ENCODE peak calls at places on chromosomes 5 and 9, in five cellular contexts. One of them, this sample, is unnamed.

GRCh38 chr5:9348296-9348996 is 197.4 kb downstream of the SEMA5A start:
- DNase-seq in IMR-90: peak
- DNase-seq in H9: no peak
- DNase-seq in mesenchymal stem cell: peak
- DNase-seq in neuronal stem cell: no peak
- DNase-seq in this sample: peak

GRCh38 chr9:114898741-114899140 is 31.6 kb downstream of the TNFSF8 start:
- DNase-seq in IMR-90: no peak
- DNase-seq in H9: no peak
- DNase-seq in mesenchymal stem cell: peak
- DNase-seq in neuronal stem cell: no peak
- DNase-seq in this sample: peak

GRCh38 chr5:107337281-107337680 is 333.5 kb downstream of the EFNA5 start:
- DNase-seq in IMR-90: no peak
- DNase-seq in H9: no peak
- DNase-seq in mesenchymal stem cell: peak
- DNase-seq in neuronal stem cell: no peak
- DNase-seq in this sample: no peak

GRCh38 chr9:78972303-78973002 is 599.3 kb upstream of the TLE4 start:
- DNase-seq in IMR-90: no peak
- DNase-seq in H9: no peak
- DNase-seq in mesenchymal stem cell: no peak
- DNase-seq in neuronal stem cell: no peak
- DNase-seq in this sample: peak

GRCh38 chr5:9653811-9654210 is 23.7 kb upstream of the TAS2R1 start:
- DNase-seq in IMR-90: peak
- DNase-seq in H9: no peak
- DNase-seq in mesenchymal stem cell: peak
- DNase-seq in neuronal stem cell: no peak
- DNase-seq in this sample: peak

GRCh38 chr5:61280766-61281427 is 51.2 kb upstream of the ZSWIM6 start:
- DNase-seq in IMR-90: no peak
- DNase-seq in H9: no peak
- DNase-seq in mesenchymal stem cell: no peak
- DNase-seq in neuronal stem cell: no peak
- DNase-seq in this sample: no peak

GRCh38 chr5:159316519-159317383 is 13.5 kb downstream of the IL12B start:
- DNase-seq in IMR-90: peak
- DNase-seq in H9: peak
- DNase-seq in mesenchymal stem cell: peak
- DNase-seq in neuronal stem cell: peak
- DNase-seq in this sample: peak

GRCh38 chr9:72271617-72272478 is 93.2 kb downstream of the ZFAND5 start:
- DNase-seq in IMR-90: peak
- DNase-seq in H9: peak
- DNase-seq in mesenchymal stem cell: peak
- DNase-seq in neuronal stem cell: peak
- DNase-seq in this sample: peak

GRCh38 chr5:929596-929995 is 36.9 kb downstream of the TRIP13 start:
- DNase-seq in IMR-90: no peak
- DNase-seq in H9: no peak
- DNase-seq in mesenchymal stem cell: no peak
- DNase-seq in neuronal stem cell: no peak
- DNase-seq in this sample: no peak

GRCh38 chr5:125140855-125141254 is 394.4 kb upstream of the ZNF608 start:
- DNase-seq in IMR-90: peak
- DNase-seq in H9: no peak
- DNase-seq in mesenchymal stem cell: peak
- DNase-seq in neuronal stem cell: no peak
- DNase-seq in this sample: no peak

GRCh38 chr5:38414348-38414747 is 142.1 kb downstream of the LIFR start:
- DNase-seq in IMR-90: peak
- DNase-seq in H9: no peak
- DNase-seq in mesenchymal stem cell: peak
- DNase-seq in neuronal stem cell: no peak
- DNase-seq in this sample: no peak

GRCh38 chr9:94159069-94159915 is 75.0 kb downstream of the PTPDC1 start:
- DNase-seq in IMR-90: no peak
- DNase-seq in H9: no peak
- DNase-seq in mesenchymal stem cell: peak
- DNase-seq in neuronal stem cell: no peak
- DNase-seq in this sample: no peak

GRCh38 chr5:45696206-45696836 is at the start of gene HCN1:
- DNase-seq in IMR-90: peak
- DNase-seq in H9: peak
- DNase-seq in mesenchymal stem cell: peak
- DNase-seq in neuronal stem cell: peak
- DNase-seq in this sample: peak

GRCh38 chr5:150694638-150695037 is 6.2 kb downstream of the RBM22 start:
- DNase-seq in IMR-90: peak
- DNase-seq in H9: no peak
- DNase-seq in mesenchymal stem cell: no peak
- DNase-seq in neuronal stem cell: no peak
- DNase-seq in this sample: no peak

GRCh38 chr5:75545131-75545530 is 33.4 kb downstream of the POLK start:
- DNase-seq in IMR-90: no peak
- DNase-seq in H9: no peak
- DNase-seq in mesenchymal stem cell: no peak
- DNase-seq in neuronal stem cell: no peak
- DNase-seq in this sample: no peak

GRCh38 chr5:14450055-14450524 is 131.5 kb upstream of the OTULINL start:
- DNase-seq in IMR-90: peak
- DNase-seq in H9: no peak
- DNase-seq in mesenchymal stem cell: peak
- DNase-seq in neuronal stem cell: no peak
- DNase-seq in this sample: no peak

GRCh38 chr5:14451866-14452265 is 129.7 kb upstream of the OTULINL start:
- DNase-seq in IMR-90: no peak
- DNase-seq in H9: no peak
- DNase-seq in mesenchymal stem cell: no peak
- DNase-seq in neuronal stem cell: no peak
- DNase-seq in this sample: no peak

GRCh38 chr5:14452685-14453084 is 128.9 kb upstream of the OTULINL start:
- DNase-seq in IMR-90: peak
- DNase-seq in H9: no peak
- DNase-seq in mesenchymal stem cell: no peak
- DNase-seq in neuronal stem cell: no peak
- DNase-seq in this sample: no peak

GRCh38 chr5:14457475-14457874 is 124.1 kb upstream of the OTULINL start:
- DNase-seq in IMR-90: no peak
- DNase-seq in H9: no peak
- DNase-seq in mesenchymal stem cell: peak
- DNase-seq in neuronal stem cell: no peak
- DNase-seq in this sample: no peak

DNA sequence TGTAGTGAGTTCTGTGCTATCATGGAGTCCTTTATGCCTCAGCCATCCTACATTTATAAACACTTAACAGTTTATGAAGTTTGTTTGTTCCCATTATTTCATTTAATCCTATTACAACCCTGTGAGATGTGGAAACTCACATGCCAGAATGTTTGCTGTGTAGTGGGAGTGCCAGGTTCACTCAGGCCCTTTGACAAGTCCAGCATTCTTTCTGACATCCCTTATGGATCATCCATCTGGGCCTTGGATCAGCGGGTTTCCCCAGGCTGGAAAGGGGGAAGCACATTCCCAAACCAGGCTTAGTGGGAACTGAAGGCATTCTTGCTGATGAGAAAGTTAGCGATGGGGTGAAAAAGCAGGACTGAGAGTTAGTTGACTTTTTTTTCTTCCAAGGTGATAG is 128.1 kb upstream of the OTULINL start:
- DNase-seq in IMR-90: no peak
- DNase-seq in H9: no peak
- DNase-seq in mesenchymal stem cell: no peak
- DNase-seq in neuronal stem cell: no peak
- DNase-seq in this sample: no peak
- H2AK5ac ChIP-seq in IMR-90: no peak
- H2AK5ac ChIP-seq in H9: no peak
- H2AK5ac ChIP-seq in mesenchymal stem cell: no peak
- H2AK5ac ChIP-seq in neuronal stem cell: no peak
- H2AK5ac ChIP-seq in this sample: no peak

GRCh38 chr5:90290648-90291047 is 118.9 kb downstream of the CETN3 start:
- DNase-seq in IMR-90: no peak
- DNase-seq in H9: no peak
- DNase-seq in mesenchymal stem cell: no peak
- DNase-seq in neuronal stem cell: no peak
- DNase-seq in this sample: no peak
- H2AK5ac ChIP-seq in IMR-90: no peak
- H2AK5ac ChIP-seq in H9: no peak
- H2AK5ac ChIP-seq in mesenchymal stem cell: no peak
- H2AK5ac ChIP-seq in neuronal stem cell: no peak
- H2AK5ac ChIP-seq in this sample: no peak

GRCh38 chr5:138981606-138982005 is 106.5 kb upstream of the LRRTM2 start:
- DNase-seq in IMR-90: no peak
- DNase-seq in H9: peak
- DNase-seq in mesenchymal stem cell: no peak
- DNase-seq in neuronal stem cell: no peak
- DNase-seq in this sample: no peak
- H2AK5ac ChIP-seq in IMR-90: no peak
- H2AK5ac ChIP-seq in H9: no peak
- H2AK5ac ChIP-seq in mesenchymal stem cell: no peak
- H2AK5ac ChIP-seq in neuronal stem cell: no peak
- H2AK5ac ChIP-seq in this sample: no peak

DNA sequence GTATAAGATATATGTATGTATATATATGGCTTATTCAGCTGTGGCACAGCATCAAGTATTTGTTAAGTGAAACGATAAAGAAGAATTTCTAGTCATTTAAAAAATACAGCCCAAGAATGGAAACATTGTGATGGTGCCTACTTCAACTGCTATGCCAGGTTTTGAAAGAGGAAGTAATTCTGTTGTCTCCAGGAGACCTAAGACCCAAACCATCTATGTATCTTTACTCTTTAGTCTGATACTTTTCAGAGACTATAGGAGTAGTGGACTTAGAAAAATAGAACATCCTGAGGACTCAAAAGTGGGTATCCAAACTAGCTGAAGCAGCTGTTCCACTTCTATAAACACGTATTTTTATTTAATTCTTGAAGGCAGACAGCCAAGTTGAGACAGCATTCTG is 110.8 kb downstream of the RPS23 start:
- DNase-seq in IMR-90: peak
- DNase-seq in H9: no peak
- DNase-seq in mesenchymal stem cell: no peak
- DNase-seq in neuronal stem cell: no peak
- DNase-seq in this sample: no peak
- H2AK5ac ChIP-seq in IMR-90: no peak
- H2AK5ac ChIP-seq in H9: no peak
- H2AK5ac ChIP-seq in mesenchymal stem cell: no peak
- H2AK5ac ChIP-seq in neuronal stem cell: no peak
- H2AK5ac ChIP-seq in this sample: no peak

GRCh38 chr9:113648048-113648447 is 184.5 kb downstream of the RGS3 start:
- DNase-seq in IMR-90: no peak
- DNase-seq in H9: no peak
- DNase-seq in mesenchymal stem cell: no peak
- DNase-seq in neuronal stem cell: no peak
- DNase-seq in this sample: no peak

GRCh38 chr9:113649054-113649453 is 185.5 kb downstream of the RGS3 start:
- DNase-seq in IMR-90: peak
- DNase-seq in H9: no peak
- DNase-seq in mesenchymal stem cell: no peak
- DNase-seq in neuronal stem cell: no peak
- DNase-seq in this sample: no peak

GRCh38 chr9:113650207-113651131 is 186.9 kb downstream of the RGS3 start:
- DNase-seq in IMR-90: peak
- DNase-seq in H9: peak
- DNase-seq in mesenchymal stem cell: peak
- DNase-seq in neuronal stem cell: no peak
- DNase-seq in this sample: peak

GRCh38 chr9:113648586-113648985 is 185.1 kb downstream of the RGS3 start:
- DNase-seq in IMR-90: no peak
- DNase-seq in H9: no peak
- DNase-seq in mesenchymal stem cell: no peak
- DNase-seq in neuronal stem cell: no peak
- DNase-seq in this sample: no peak

DNA sequence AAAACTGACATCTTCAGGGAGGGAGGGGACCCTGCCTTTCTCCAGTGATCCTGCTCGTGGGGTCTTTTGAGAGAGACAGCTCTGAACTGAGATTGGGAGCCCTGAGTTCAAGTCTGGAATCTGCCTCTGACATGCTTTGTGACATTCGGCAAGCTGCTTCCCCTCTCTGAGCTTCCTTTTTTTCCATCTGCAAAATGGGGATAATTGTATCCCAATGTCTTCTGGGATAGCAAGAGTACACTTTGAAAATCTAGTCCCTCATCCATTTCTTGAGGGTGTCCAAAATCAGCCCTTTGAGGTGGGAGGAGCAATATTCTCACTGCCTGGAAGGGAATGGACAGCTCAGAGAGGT is 186.3 kb downstream of the RGS3 start:
- DNase-seq in IMR-90: no peak
- DNase-seq in H9: no peak
- DNase-seq in mesenchymal stem cell: no peak
- DNase-seq in neuronal stem cell: no peak
- DNase-seq in this sample: no peak
- H2AK5ac ChIP-seq in IMR-90: peak
- H2AK5ac ChIP-seq in H9: no peak
- H2AK5ac ChIP-seq in mesenchymal stem cell: peak
- H2AK5ac ChIP-seq in neuronal stem cell: peak
- H2AK5ac ChIP-seq in this sample: peak

DNA sequence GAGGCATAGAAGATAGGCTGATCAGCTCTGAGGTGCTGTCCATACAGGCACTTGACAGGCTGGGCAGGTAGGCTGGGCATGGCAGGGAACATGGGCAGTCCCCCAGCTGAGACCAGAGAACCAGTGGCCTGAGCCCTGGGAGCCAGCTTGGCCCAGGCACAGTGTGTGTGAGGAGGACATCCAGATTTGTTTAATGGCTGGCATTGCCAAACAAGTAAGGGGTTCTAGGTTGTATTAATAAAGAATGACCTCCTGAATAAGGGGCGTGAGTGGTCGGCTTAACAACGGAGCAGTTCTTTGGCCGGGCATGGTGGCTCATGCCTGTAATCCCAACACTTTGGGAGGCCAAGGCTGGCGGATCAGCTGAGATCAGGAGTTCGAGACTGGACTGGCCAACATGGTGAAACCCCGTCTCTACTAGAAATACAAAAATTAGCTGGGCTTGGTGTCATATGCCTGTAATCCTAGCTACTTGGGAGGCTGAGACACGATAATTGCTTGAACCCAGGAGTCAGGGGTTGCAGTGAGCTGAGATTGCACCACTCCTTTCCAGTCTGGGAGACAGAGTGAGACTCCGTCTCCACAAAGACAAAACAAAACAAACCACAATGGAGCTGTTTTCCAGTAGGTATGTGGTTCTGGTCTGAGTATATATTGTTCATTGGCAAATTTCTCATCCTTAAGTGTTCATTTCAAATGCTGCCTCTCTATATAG is 56.2 kb downstream of the ANGPTL2 start:
- DNase-seq in IMR-90: peak
- DNase-seq in H9: no peak
- DNase-seq in mesenchymal stem cell: peak
- DNase-seq in neuronal stem cell: no peak
- DNase-seq in this sample: no peak
- H2AK5ac ChIP-seq in IMR-90: peak
- H2AK5ac ChIP-seq in H9: no peak
- H2AK5ac ChIP-seq in mesenchymal stem cell: no peak
- H2AK5ac ChIP-seq in neuronal stem cell: no peak
- H2AK5ac ChIP-seq in this sample: no peak

GRCh38 chr5:178115835-178116405 is 2.6 kb downstream of the N4BP3 start:
- DNase-seq in IMR-90: no peak
- DNase-seq in H9: peak
- DNase-seq in mesenchymal stem cell: no peak
- DNase-seq in neuronal stem cell: peak
- DNase-seq in this sample: peak
- H2AK5ac ChIP-seq in IMR-90: no peak
- H2AK5ac ChIP-seq in H9: no peak
- H2AK5ac ChIP-seq in mesenchymal stem cell: no peak
- H2AK5ac ChIP-seq in neuronal stem cell: peak
- H2AK5ac ChIP-seq in this sample: peak

GRCh38 chr9:129332581-129332980 is 154.5 kb upstream of the IER5L start:
- DNase-seq in IMR-90: no peak
- DNase-seq in H9: no peak
- DNase-seq in mesenchymal stem cell: no peak
- DNase-seq in neuronal stem cell: no peak
- DNase-seq in this sample: no peak
- H2AK5ac ChIP-seq in IMR-90: peak
- H2AK5ac ChIP-seq in H9: no peak
- H2AK5ac ChIP-seq in mesenchymal stem cell: peak
- H2AK5ac ChIP-seq in neuronal stem cell: peak
- H2AK5ac ChIP-seq in this sample: no peak